ENCODE peak calls at places on chromosomes 2 and 18, in eight cellular contexts. L, R, U, I, A, C, E and X are unnamed samples.
A peak's percentile ranks its signal among the peaks of the same experiment; 100 is the strongest.

GRCh38 chr2:237465515-237466227 is 21.4 kb upstream of the MLPH start:
- DNase-seq in L (peak; percentile 98), R (peak; percentile 94), U (no peak), I (no peak), A (no peak), C (no peak), E (no peak), X (no peak)

GRCh38 chr2:219595250-219595649 is 2.4 kb upstream of the STK11IP start:
- DNase-seq in L (peak; percentile 5), R (peak; percentile 79), U (no peak), I (no peak), A (no peak), C (no peak), E (no peak), X (peak; percentile 43)

GRCh38 chr18:3107740-3108151 is 94.8 kb upstream of the LPIN2 start:
- DNase-seq in L (no peak), R (no peak), U (no peak), I (no peak), A (no peak), C (no peak), E (no peak), X (no peak)

GRCh38 chr18:26639149-26639548 is 90.8 kb upstream of the KCTD1 start:
- DNase-seq in L (no peak), R (no peak), U (no peak), I (no peak), A (no peak), C (no peak), E (no peak), X (no peak)

GRCh38 chr18:32911660-32912284 is 138.9 kb upstream of the KLHL14 start:
- DNase-seq in L (peak; percentile 81), R (no peak), U (no peak), I (no peak), A (no peak), C (no peak), E (no peak), X (no peak)

GRCh38 chr2:37326285-37326684 is 1.7 kb upstream of the PRKD3 start:
- DNase-seq in L (peak; percentile 67), R (peak; percentile 91), U (peak; percentile 75), I (no peak), A (no peak), C (no peak), E (no peak), X (no peak)

GRCh38 chr2:12463189-12463588 is 253.5 kb upstream of the TRIB2 start:
- DNase-seq in L (no peak), R (no peak), U (no peak), I (no peak), A (no peak), C (no peak), E (no peak), X (no peak)

GRCh38 chr2:225630824-225631533 is 231.5 kb downstream of the NYAP2 start:
- DNase-seq in L (no peak), R (no peak), U (no peak), I (no peak), A (no peak), C (no peak), E (no peak), X (no peak)

GRCh38 chr2:238929242-238930081 is 81.6 kb downstream of the TWIST2 start:
- DNase-seq in L (peak; percentile 66), R (peak; percentile 95), U (peak; percentile 83), I (peak; percentile 63), A (no peak), C (no peak), E (no peak), X (no peak)

GRCh38 chr18:63808125-63808524 is 32.9 kb downstream of the SERPINB7 start:
- DNase-seq in L (no peak), R (no peak), U (no peak), I (no peak), A (no peak), C (no peak), E (no peak), X (no peak)

GRCh38 chr2:96946625-96947024 is 39.8 kb downstream of the FAM178B start:
- DNase-seq in L (no peak), R (no peak), U (no peak), I (no peak), A (no peak), C (peak; percentile 12), E (no peak), X (no peak)

GRCh38 chr18:60279394-60279793 is 93.2 kb downstream of the MC4R start:
- DNase-seq in L (no peak), R (no peak), U (no peak), I (no peak), A (no peak), C (no peak), E (no peak), X (no peak)

GRCh38 chr2:168525020-168525419 is 68.9 kb downstream of the CERS6 start:
- DNase-seq in L (no peak), R (no peak), U (no peak), I (no peak), A (no peak), C (no peak), E (no peak), X (no peak)

GRCh38 chr2:212364586-212364985 is 174.0 kb downstream of the ERBB4 start:
- DNase-seq in L (peak; percentile 39), R (peak; percentile 3), U (no peak), I (no peak), A (no peak), C (no peak), E (no peak), X (no peak)

GRCh38 chr18:9792565-9793226 is 84.6 kb downstream of the RAB31 start:
- DNase-seq in L (no peak), R (no peak), U (no peak), I (no peak), A (no peak), C (no peak), E (no peak), X (peak; percentile 28)

GRCh38 chr18:3281456-3282400 is 19.8 kb downstream of the MYL12B start:
- DNase-seq in L (peak; percentile 67), R (peak; percentile 88), U (no peak), I (no peak), A (no peak), C (no peak), E (peak; percentile 55), X (no peak)

GRCh38 chr2:238009563-238009962 is 42.7 kb downstream of the UBE2F start:
- DNase-seq in L (no peak), R (no peak), U (no peak), I (no peak), A (no peak), C (no peak), E (no peak), X (no peak)

DNA sequence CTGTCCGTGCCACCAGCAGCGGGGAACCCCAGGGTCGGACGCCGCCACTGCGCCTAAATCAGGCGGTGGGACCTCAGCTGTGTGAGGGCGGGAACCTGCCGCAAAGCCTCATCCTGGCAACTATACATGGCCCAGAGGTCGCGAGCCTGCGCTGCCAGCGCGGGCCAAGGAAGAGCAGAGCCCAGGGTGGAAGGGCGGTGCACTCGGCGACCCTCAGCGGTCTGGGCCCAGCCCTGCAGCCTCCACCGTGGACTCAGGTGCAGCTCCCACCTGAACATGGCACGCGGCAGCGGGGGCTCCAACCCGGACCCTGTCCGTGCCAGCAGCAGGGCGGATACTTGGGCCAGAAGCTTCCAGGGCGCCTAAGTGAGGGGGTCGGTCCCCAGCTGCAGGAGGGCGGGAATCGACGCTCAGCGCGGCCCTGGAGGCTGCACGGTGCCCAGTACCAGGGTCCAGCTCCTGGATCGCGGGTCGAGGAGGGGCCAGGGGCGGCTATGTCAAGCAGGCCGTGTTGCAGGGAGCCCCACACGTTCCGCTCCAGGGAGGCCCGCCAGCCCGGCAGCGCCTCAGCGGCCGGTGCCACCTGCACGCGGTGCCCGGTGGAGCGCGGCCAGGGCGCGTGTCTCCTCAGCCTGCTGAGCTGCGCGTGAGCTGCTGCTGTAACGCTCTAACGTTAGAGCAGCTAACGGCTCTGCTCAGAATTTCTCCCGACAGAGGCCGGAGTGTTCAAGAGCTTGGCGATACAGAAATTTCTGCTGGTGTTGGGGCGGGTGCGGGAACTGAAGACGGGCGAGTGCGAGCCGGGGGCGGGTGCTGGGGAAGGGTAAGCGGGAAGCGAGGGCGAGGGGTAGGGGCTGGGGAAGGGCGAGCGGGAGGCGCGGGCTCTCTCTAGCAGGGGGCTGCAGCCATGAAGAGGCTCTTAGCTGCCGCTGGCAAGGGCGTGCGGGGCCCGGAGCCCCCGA is at the start of gene ANKRD30B:
- DNase-seq in L (no peak), R (no peak), U (no peak), I (no peak), A (peak; percentile 63), C (peak; percentile 23), E (no peak), X (no peak)
- H3K4me3 ChIP-seq in L (no peak within 1 kb of the TSS), R (no peak within 1 kb of the TSS), U (no peak within 1 kb of the TSS), I (peak within 1 kb of the TSS; percentile 50), A (no peak within 1 kb of the TSS), C (no peak within 1 kb of the TSS), E (no peak within 1 kb of the TSS), X (no peak within 1 kb of the TSS)

GRCh38 chr2:3424171-3424795 is 44.8 kb downstream of the TRAPPC12 start:
- DNase-seq in L (no peak), R (no peak), U (no peak), I (no peak), A (no peak), C (no peak), E (no peak), X (no peak)
- TF ChIP-seq CTCF in L (no peak), R (no peak), U (peak; percentile 43), I (no peak), A (no peak), C (peak; percentile 7), E (no peak), X (no peak)

GRCh38 chr2:6924101-6924917 is 7.1 kb downstream of the RNF144A start:
- DNase-seq in L (no peak), R (no peak), U (no peak), I (no peak), A (no peak), C (no peak), E (no peak), X (no peak)

GRCh38 chr2:6923319-6923718 is 6.1 kb downstream of the RNF144A start:
- DNase-seq in L (no peak), R (no peak), U (no peak), I (no peak), A (no peak), C (no peak), E (no peak), X (no peak)

GRCh38 chr2:6926071-6926732 is 9.0 kb downstream of the RNF144A start:
- DNase-seq in L (no peak), R (no peak), U (no peak), I (no peak), A (no peak), C (no peak), E (no peak), X (no peak)

GRCh38 chr2:6927186-6927585 is 10.0 kb downstream of the RNF144A start:
- DNase-seq in L (no peak), R (no peak), U (no peak), I (no peak), A (no peak), C (no peak), E (no peak), X (peak; percentile 80)

GRCh38 chr2:6924918-6925194 is 7.6 kb downstream of the RNF144A start:
- DNase-seq in L (no peak), R (no peak), U (no peak), I (no peak), A (no peak), C (no peak), E (no peak), X (no peak)
- H3K4me1 ChIP-seq in L (peaks cover 5% of the 10 kb centered on the region), R (peaks cover 15% of the 10 kb centered on the region), U (no peaks in the 10 kb centered on the region), I (no peaks in the 10 kb centered on the region), A (peaks cover 25% of the 10 kb centered on the region), C (peaks cover 39% of the 10 kb centered on the region), E (no peaks in the 10 kb centered on the region), X (peaks cover 50% of the 10 kb centered on the region)

DNA sequence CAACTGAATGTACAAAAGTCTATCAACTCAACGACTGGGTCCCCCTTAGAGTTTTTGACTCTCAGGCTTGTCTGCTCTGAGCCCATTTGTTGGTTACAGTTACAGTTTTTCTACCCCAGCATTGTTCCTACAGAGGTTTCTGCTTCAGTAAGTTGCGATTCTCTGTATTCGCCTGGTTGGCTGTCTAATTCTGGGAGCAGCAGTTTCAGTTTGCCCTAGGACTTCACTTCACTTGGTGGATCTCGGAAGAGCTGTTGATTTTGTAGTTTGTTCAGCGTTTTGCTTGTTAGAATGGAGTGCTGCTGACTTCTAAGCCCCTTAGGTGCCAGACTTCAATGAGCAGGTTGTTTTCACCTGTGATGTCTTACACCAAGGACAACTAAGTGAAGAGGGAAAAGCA is 296.5 kb upstream of the EPAS1 start:
- DNase-seq in L (no peak), R (no peak), U (no peak), I (no peak), A (no peak), C (no peak), E (no peak), X (no peak)
- H3K4me3 ChIP-seq in L (no peak overlapping the region), R (no peak overlapping the region), U (no peak overlapping the region), I (no peak overlapping the region), A (no peak overlapping the region), C (no peak overlapping the region), E (no peak overlapping the region), X (no peak overlapping the region)